ENCODE peak calls at places on chromosome 11, in eight cellular contexts. T is activated T-helper 1 cell treated with anti-CD3 and anti-CD28 coated beads, Interleukin-2, amount 50 U/mL, for 16 hours; E is A172; B is HFF-Myc; Q is stomach; V is stimulated activated CD4-positive, alpha-beta T cell treated with anti-CD3 and anti-CD28 coated beads, TNF-alpha, amount 100 ng/mL, for 1 hour; I is psoas muscle; J is H1. W is an unnamed sample.
A peak's percentile ranks its signal among the peaks of the same experiment; 100 is the strongest.

GRCh38 chr11:33976351-33977199 is 75.0 kb upstream of the CAPRIN1 start:
- DNase-seq in I (no peak), B (no peak), T (no peak), E (no peak), Q (no peak), V (no peak), J (no peak), W (no peak)

GRCh38 chr11:3037945-3038271 is 19.3 kb downstream of the CARS1 start:
- DNase-seq in V (no peak), I (no peak), B (no peak), T (no peak), Q (no peak), J (no peak), E (no peak), W (no peak)

GRCh38 chr11:75918295-75918694 is 103.3 kb downstream of the UVRAG start:
- DNase-seq in E (no peak), J (no peak), V (no peak), Q (no peak), I (no peak), T (no peak), B (no peak), W (no peak)

GRCh38 chr11:119694334-119694733 is 34.7 kb downstream of the NECTIN1 start:
- DNase-seq in Q (peak; percentile 63), E (no peak), V (no peak), B (no peak), J (no peak), T (no peak), I (no peak), W (no peak)

GRCh38 chr11:33062137-33062536 is 22.8 kb downstream of the TCP11L1 start:
- DNase-seq in Q (no peak), J (no peak), V (no peak), I (no peak), T (no peak), E (no peak), B (no peak), W (no peak)

GRCh38 chr11:128467610-128468041 is 119.7 kb downstream of the ETS1 start:
- DNase-seq in I (peak; percentile 49), E (peak; percentile 94), T (no peak), J (peak; percentile 15), Q (no peak), B (peak; percentile 61), V (no peak), W (no peak)

GRCh38 chr11:33721291-33721840 is 14.9 kb downstream of the CD59 start:
- DNase-seq in T (no peak), E (peak; percentile 69), V (no peak), I (peak; percentile 48), J (no peak), B (no peak), Q (no peak), W (no peak)

GRCh38 chr11:94888204-94888603 is 85.2 kb downstream of the CWC15 start:
- DNase-seq in E (no peak), Q (no peak), I (no peak), B (no peak), T (no peak), J (no peak), V (no peak), W (no peak)

GRCh38 chr11:71928739-71929443 is at the start of gene RNF121:
- DNase-seq in B (peak; percentile 77), T (peak; percentile 94), I (peak; percentile 98), E (peak; percentile 91), J (peak; percentile 79), Q (peak; percentile 98), V (peak; percentile 88), W (peak; percentile 99)

GRCh38 chr11:75565221-75565814 is 3.3 kb downstream of the SERPINH1 start:
- DNase-seq in V (no peak), J (no peak), E (peak; percentile 92), I (peak; percentile 77), Q (no peak), T (no peak), B (peak; percentile 83), W (peak; percentile 48)

GRCh38 chr11:57474017-57474750 is 13.9 kb downstream of the RTN4RL2 start:
- DNase-seq in E (peak; percentile 41), B (no peak), J (no peak), I (no peak), V (no peak), T (no peak), Q (no peak), W (no peak)

GRCh38 chr11:78318733-78319132 is 98.9 kb downstream of the GAB2 start:
- DNase-seq in I (no peak), J (no peak), V (no peak), Q (no peak), E (no peak), T (no peak), B (peak; percentile 22), W (no peak)

GRCh38 chr11:77379917-77380316 is 78.4 kb upstream of the GDPD4 start:
- DNase-seq in B (no peak), T (no peak), Q (no peak), J (no peak), E (no peak), I (no peak), V (no peak), W (no peak)